ENCODE peak calls at places on chromosomes 2 and 18, in nine cellular contexts. One of them, this sample, is unnamed.

GRCh38 chr2:193124820-193125219 is 930.1 kb upstream of the TMEFF2 start:
- DNase-seq in heart left ventricle: no peak
- DNase-seq in neural progenitor cell: no peak
- DNase-seq in body of pancreas: no peak
- DNase-seq in WERI-Rb-1: no peak
- DNase-seq in tibial artery: no peak
- DNase-seq in cardiac muscle cell: no peak
- DNase-seq in transverse colon: no peak
- DNase-seq in right lobe of liver: no peak
- DNase-seq in this sample: no peak

GRCh38 chr18:51936115-51936514 is 403.9 kb upstream of the DCC start:
- DNase-seq in heart left ventricle: no peak
- DNase-seq in neural progenitor cell: no peak
- DNase-seq in body of pancreas: no peak
- DNase-seq in WERI-Rb-1: no peak
- DNase-seq in tibial artery: no peak
- DNase-seq in cardiac muscle cell: no peak
- DNase-seq in transverse colon: no peak
- DNase-seq in right lobe of liver: no peak
- DNase-seq in this sample: no peak

GRCh38 chr18:79900610-79901570 is 50.6 kb downstream of the SLC66A2 start:
- DNase-seq in heart left ventricle: no peak
- DNase-seq in neural progenitor cell: no peak
- DNase-seq in body of pancreas: no peak
- DNase-seq in WERI-Rb-1: peak; percentile 10
- DNase-seq in tibial artery: peak; percentile 57
- DNase-seq in cardiac muscle cell: no peak
- DNase-seq in transverse colon: peak; percentile 7
- DNase-seq in right lobe of liver: peak; percentile 46
- DNase-seq in this sample: no peak

GRCh38 chr2:229726643-229727042 is 12.3 kb upstream of the DNER start:
- DNase-seq in heart left ventricle: no peak
- DNase-seq in neural progenitor cell: no peak
- DNase-seq in body of pancreas: no peak
- DNase-seq in WERI-Rb-1: no peak
- DNase-seq in tibial artery: no peak
- DNase-seq in cardiac muscle cell: no peak
- DNase-seq in transverse colon: no peak
- DNase-seq in right lobe of liver: peak; percentile 84
- DNase-seq in this sample: no peak

GRCh38 chr2:205297368-205297767 is 384.9 kb upstream of the NRP2 start:
- DNase-seq in heart left ventricle: no peak
- DNase-seq in neural progenitor cell: no peak
- DNase-seq in body of pancreas: no peak
- DNase-seq in WERI-Rb-1: no peak
- DNase-seq in tibial artery: no peak
- DNase-seq in cardiac muscle cell: no peak
- DNase-seq in transverse colon: no peak
- DNase-seq in right lobe of liver: no peak
- DNase-seq in this sample: no peak

GRCh38 chr2:117698287-117698686 is 116.2 kb upstream of the DDX18 start:
- DNase-seq in heart left ventricle: no peak
- DNase-seq in neural progenitor cell: no peak
- DNase-seq in body of pancreas: no peak
- DNase-seq in WERI-Rb-1: no peak
- DNase-seq in tibial artery: no peak
- DNase-seq in cardiac muscle cell: no peak
- DNase-seq in transverse colon: no peak
- DNase-seq in right lobe of liver: no peak
- DNase-seq in this sample: no peak

GRCh38 chr2:177398290-177398683 is 5.7 kb downstream of the AGPS start:
- DNase-seq in heart left ventricle: no peak
- DNase-seq in neural progenitor cell: no peak
- DNase-seq in body of pancreas: no peak
- DNase-seq in WERI-Rb-1: no peak
- DNase-seq in tibial artery: no peak
- DNase-seq in cardiac muscle cell: peak; percentile 30
- DNase-seq in transverse colon: no peak
- DNase-seq in right lobe of liver: no peak
- DNase-seq in this sample: no peak

GRCh38 chr2:20507166-20507692 is 60.4 kb downstream of the RHOB start:
- DNase-seq in heart left ventricle: no peak
- DNase-seq in neural progenitor cell: no peak
- DNase-seq in body of pancreas: no peak
- DNase-seq in WERI-Rb-1: peak; percentile 52
- DNase-seq in tibial artery: no peak
- DNase-seq in cardiac muscle cell: no peak
- DNase-seq in transverse colon: no peak
- DNase-seq in right lobe of liver: no peak
- DNase-seq in this sample: no peak

GRCh38 chr2:39696838-39697237 is 31.1 kb downstream of the TMEM178A start:
- DNase-seq in heart left ventricle: no peak
- DNase-seq in neural progenitor cell: no peak
- DNase-seq in body of pancreas: no peak
- DNase-seq in WERI-Rb-1: no peak
- DNase-seq in tibial artery: no peak
- DNase-seq in cardiac muscle cell: peak; percentile 85
- DNase-seq in transverse colon: no peak
- DNase-seq in right lobe of liver: no peak
- DNase-seq in this sample: no peak

GRCh38 chr18:28399781-28400362 is 222.9 kb upstream of the CDH2 start:
- DNase-seq in heart left ventricle: no peak
- DNase-seq in neural progenitor cell: no peak
- DNase-seq in body of pancreas: no peak
- DNase-seq in WERI-Rb-1: no peak
- DNase-seq in tibial artery: no peak
- DNase-seq in cardiac muscle cell: no peak
- DNase-seq in transverse colon: no peak
- DNase-seq in right lobe of liver: no peak
- DNase-seq in this sample: no peak

GRCh38 chr2:108377815-108378630 is at the start of gene SULT1C4:
- DNase-seq in heart left ventricle: peak; percentile 75
- DNase-seq in neural progenitor cell: peak; percentile 76
- DNase-seq in body of pancreas: peak; percentile 24
- DNase-seq in WERI-Rb-1: peak; percentile 29
- DNase-seq in tibial artery: no peak
- DNase-seq in cardiac muscle cell: peak; percentile 54
- DNase-seq in transverse colon: peak; percentile 12
- DNase-seq in right lobe of liver: peak; percentile 47
- DNase-seq in this sample: no peak

GRCh38 chr2:205738341-205738968 is 56.2 kb downstream of the NRP2 start:
- DNase-seq in heart left ventricle: no peak
- DNase-seq in neural progenitor cell: no peak
- DNase-seq in body of pancreas: no peak
- DNase-seq in WERI-Rb-1: no peak
- DNase-seq in tibial artery: no peak
- DNase-seq in cardiac muscle cell: peak; percentile 30
- DNase-seq in transverse colon: no peak
- DNase-seq in right lobe of liver: no peak
- DNase-seq in this sample: no peak

GRCh38 chr18:70578480-70578879 is 289.6 kb downstream of the SOCS6 start:
- DNase-seq in heart left ventricle: no peak
- DNase-seq in neural progenitor cell: peak; percentile 78
- DNase-seq in body of pancreas: no peak
- DNase-seq in WERI-Rb-1: no peak
- DNase-seq in tibial artery: no peak
- DNase-seq in cardiac muscle cell: no peak
- DNase-seq in transverse colon: no peak
- DNase-seq in right lobe of liver: no peak
- DNase-seq in this sample: no peak

GRCh38 chr2:200255549-200255948 is 50.9 kb upstream of the SPATS2L start:
- DNase-seq in heart left ventricle: no peak
- DNase-seq in neural progenitor cell: no peak
- DNase-seq in body of pancreas: peak; percentile 24
- DNase-seq in WERI-Rb-1: no peak
- DNase-seq in tibial artery: no peak
- DNase-seq in cardiac muscle cell: no peak
- DNase-seq in transverse colon: no peak
- DNase-seq in right lobe of liver: no peak
- DNase-seq in this sample: no peak

DNA sequence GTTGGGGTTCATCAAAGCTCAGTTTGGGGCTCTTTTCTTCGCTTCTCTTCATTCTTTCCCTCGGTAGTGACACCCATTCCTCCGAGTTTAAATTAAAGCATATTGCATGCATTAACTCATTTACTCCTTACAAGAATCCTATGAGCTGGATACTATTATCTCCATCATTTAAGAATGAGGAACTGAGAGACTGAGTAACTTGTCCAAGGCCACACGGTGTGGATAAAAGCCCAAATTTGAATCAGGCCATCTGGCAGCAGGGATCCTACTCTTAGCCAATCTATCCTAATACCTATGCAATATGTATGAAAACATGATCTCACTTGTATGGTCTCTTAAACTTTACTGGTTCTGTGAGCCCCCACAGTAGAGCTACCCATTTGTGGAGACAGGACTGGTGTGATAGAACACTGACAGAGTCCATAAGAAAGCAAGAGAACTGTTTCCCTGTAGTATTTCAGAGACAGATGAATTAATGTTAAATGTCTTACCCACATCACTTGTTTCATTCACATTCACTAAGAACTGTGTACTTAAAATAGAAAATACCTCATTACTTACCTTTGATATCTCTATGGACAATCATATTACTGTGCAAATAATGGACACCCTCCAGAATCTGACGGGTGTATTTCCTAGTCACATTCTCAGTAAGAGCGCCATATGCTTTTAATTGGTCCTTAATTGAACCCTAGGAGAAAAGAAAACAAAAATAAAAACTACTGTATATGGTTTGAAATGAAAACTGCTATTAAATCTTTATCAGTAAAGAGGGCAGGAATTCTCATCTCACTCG is 20.4 kb upstream of the ERCC3 start:
- DNase-seq in heart left ventricle: no peak
- DNase-seq in neural progenitor cell: no peak
- DNase-seq in body of pancreas: peak; percentile 54
- DNase-seq in WERI-Rb-1: no peak
- DNase-seq in tibial artery: no peak
- DNase-seq in cardiac muscle cell: no peak
- DNase-seq in transverse colon: no peak
- DNase-seq in right lobe of liver: no peak
- DNase-seq in this sample: no peak
- H3K36me3 ChIP-seq in heart left ventricle: peaks cover 98% of the 10 kb centered on the region
- H3K36me3 ChIP-seq in neural progenitor cell: peaks cover 9% of the 10 kb centered on the region
- H3K36me3 ChIP-seq in body of pancreas: no peaks in the 10 kb centered on the region
- H3K36me3 ChIP-seq in WERI-Rb-1: peaks cover 45% of the 10 kb centered on the region
- H3K36me3 ChIP-seq in tibial artery: peaks cover 96% of the 10 kb centered on the region
- H3K36me3 ChIP-seq in cardiac muscle cell: peaks cover 64% of the 10 kb centered on the region
- H3K36me3 ChIP-seq in transverse colon: peaks cover 50% of the 10 kb centered on the region
- H3K36me3 ChIP-seq in right lobe of liver: no peaks in the 10 kb centered on the region
- H3K36me3 ChIP-seq in this sample: peaks cover 39% of the 10 kb centered on the region

DNA sequence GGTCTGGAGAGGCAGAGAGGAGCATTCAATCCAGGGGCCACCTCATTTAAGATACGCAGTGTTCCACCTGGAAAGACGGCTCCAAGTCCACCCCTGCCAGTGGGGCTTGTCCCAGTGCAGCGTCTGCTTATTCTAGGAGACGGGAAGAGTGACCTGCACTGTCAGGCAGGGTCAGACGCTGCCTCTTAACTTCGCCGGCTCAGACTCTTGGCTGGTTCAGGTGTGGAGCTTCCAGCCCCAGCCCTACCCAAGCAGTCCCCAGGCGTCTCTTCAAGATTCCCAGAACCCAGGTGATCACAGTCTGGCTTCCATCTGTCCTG is 208.5 kb downstream of the TFCP2L1 start:
- DNase-seq in heart left ventricle: no peak
- DNase-seq in neural progenitor cell: no peak
- DNase-seq in body of pancreas: no peak
- DNase-seq in WERI-Rb-1: no peak
- DNase-seq in tibial artery: no peak
- DNase-seq in cardiac muscle cell: no peak
- DNase-seq in transverse colon: no peak
- DNase-seq in right lobe of liver: no peak
- DNase-seq in this sample: no peak
- H3K27me3 ChIP-seq in heart left ventricle: peaks cover 19% of the 10 kb centered on the region
- H3K27me3 ChIP-seq in neural progenitor cell: peaks cover 53% of the 10 kb centered on the region
- H3K27me3 ChIP-seq in body of pancreas: no peaks in the 10 kb centered on the region
- H3K27me3 ChIP-seq in WERI-Rb-1: no peaks in the 10 kb centered on the region
- H3K27me3 ChIP-seq in tibial artery: no peaks in the 10 kb centered on the region
- H3K27me3 ChIP-seq in cardiac muscle cell: peaks cover 6% of the 10 kb centered on the region
- H3K27me3 ChIP-seq in transverse colon: peaks cover 44% of the 10 kb centered on the region
- H3K27me3 ChIP-seq in right lobe of liver: no peaks in the 10 kb centered on the region
- H3K27me3 ChIP-seq in this sample: no peaks in the 10 kb centered on the region

DNA sequence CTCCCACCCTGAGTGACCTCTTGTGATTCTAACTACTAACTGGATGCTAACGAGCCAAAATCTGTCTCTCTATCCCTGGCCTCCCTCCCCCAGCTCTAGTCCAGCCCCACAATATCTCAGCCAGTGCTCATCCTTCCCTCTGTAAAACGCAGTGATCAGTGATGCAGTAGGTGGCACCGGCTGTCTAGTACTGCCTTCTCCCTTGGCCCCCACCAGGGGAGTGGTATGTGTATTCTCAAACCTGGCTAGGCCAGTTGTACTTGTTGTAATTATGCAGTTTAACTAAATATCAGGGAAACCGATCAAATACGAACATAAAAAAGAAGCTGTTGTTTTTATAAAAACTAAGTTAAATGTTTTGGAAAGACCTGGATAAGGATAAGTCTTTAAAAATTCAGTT is 113.2 kb upstream of the ALPP start:
- DNase-seq in heart left ventricle: no peak
- DNase-seq in neural progenitor cell: no peak
- DNase-seq in body of pancreas: no peak
- DNase-seq in WERI-Rb-1: no peak
- DNase-seq in tibial artery: no peak
- DNase-seq in cardiac muscle cell: no peak
- DNase-seq in transverse colon: no peak
- DNase-seq in right lobe of liver: no peak
- DNase-seq in this sample: no peak
- TF ChIP-seq CTCF in heart left ventricle: no peak
- TF ChIP-seq CTCF in neural progenitor cell: no peak
- TF ChIP-seq CTCF in body of pancreas: no peak
- TF ChIP-seq CTCF in WERI-Rb-1: no peak
- TF ChIP-seq CTCF in tibial artery: no peak
- TF ChIP-seq CTCF in cardiac muscle cell: no peak
- TF ChIP-seq CTCF in transverse colon: no peak
- TF ChIP-seq CTCF in right lobe of liver: no peak
- TF ChIP-seq CTCF in this sample: no peak

GRCh38 chr2:86455181-86455580 is 14.0 kb downstream of the KDM3A start:
- DNase-seq in heart left ventricle: no peak
- DNase-seq in neural progenitor cell: no peak
- DNase-seq in body of pancreas: no peak
- DNase-seq in WERI-Rb-1: no peak
- DNase-seq in tibial artery: no peak
- DNase-seq in cardiac muscle cell: no peak
- DNase-seq in transverse colon: no peak
- DNase-seq in right lobe of liver: no peak
- DNase-seq in this sample: no peak

GRCh38 chr2:86454238-86454637 is 13.1 kb downstream of the KDM3A start:
- DNase-seq in heart left ventricle: no peak
- DNase-seq in neural progenitor cell: no peak
- DNase-seq in body of pancreas: no peak
- DNase-seq in WERI-Rb-1: no peak
- DNase-seq in tibial artery: no peak
- DNase-seq in cardiac muscle cell: no peak
- DNase-seq in transverse colon: no peak
- DNase-seq in right lobe of liver: no peak
- DNase-seq in this sample: no peak

GRCh38 chr2:86453838-86454237 is 12.7 kb downstream of the KDM3A start:
- DNase-seq in heart left ventricle: peak; percentile 58
- DNase-seq in neural progenitor cell: no peak
- DNase-seq in body of pancreas: peak; percentile 86
- DNase-seq in WERI-Rb-1: no peak
- DNase-seq in tibial artery: no peak
- DNase-seq in cardiac muscle cell: peak; percentile 92
- DNase-seq in transverse colon: peak; percentile 56
- DNase-seq in right lobe of liver: no peak
- DNase-seq in this sample: no peak
- H3K36me3 ChIP-seq in heart left ventricle: peaks cover 95% of the 10 kb centered on the region
- H3K36me3 ChIP-seq in neural progenitor cell: peaks cover 47% of the 10 kb centered on the region
- H3K36me3 ChIP-seq in body of pancreas: no peaks in the 10 kb centered on the region
- H3K36me3 ChIP-seq in WERI-Rb-1: peaks cover 77% of the 10 kb centered on the region
- H3K36me3 ChIP-seq in tibial artery: peaks cover 69% of the 10 kb centered on the region
- H3K36me3 ChIP-seq in cardiac muscle cell: peaks cover 81% of the 10 kb centered on the region
- H3K36me3 ChIP-seq in transverse colon: peaks cover 59% of the 10 kb centered on the region
- H3K36me3 ChIP-seq in right lobe of liver: peaks cover 6% of the 10 kb centered on the region
- H3K36me3 ChIP-seq in this sample: peaks cover 96% of the 10 kb centered on the region

This sample was measured in esophagus muscularis mucosa.